ENCODE peak calls at places on chromosomes 2 and 18, in seven cellular contexts. R is NCI-H748 treated with DMSO at 0.1 percent for 48 hours, S is C1 segment of cervical spinal cord, A is D341Med, G is nephron progenitor cell, V is hypothalamus, H is NAMALWA. E is an unnamed sample.

GRCh38 chr2:230640540-230641011 is 72.1 kb upstream of the CAB39 start:
- DNase-seq in G (no peak), A (no peak), V (no peak), R (no peak), H (no peak), S (no peak), E (no peak)

GRCh38 chr2:167293172-167293781 is 405.0 kb downstream of the XIRP2 start:
- DNase-seq in H (no peak), V (no peak), S (peak), A (peak), R (no peak), G (peak), E (peak)

GRCh38 chr18:29271496-29271895 is 1094.6 kb upstream of the CDH2 start:
- DNase-seq in H (no peak), V (no peak), A (no peak), G (no peak), R (no peak), S (no peak), E (no peak)

GRCh38 chr2:206164261-206164862 is 4.7 kb downstream of the EEF1B2 start:
- DNase-seq in S (peak), H (peak), A (no peak), R (peak), G (peak), V (no peak), E (no peak)

GRCh38 chr2:152127628-152128027 is 28.8 kb upstream of the CACNB4 start:
- DNase-seq in G (no peak), H (no peak), A (no peak), S (no peak), R (no peak), V (no peak), E (no peak)

GRCh38 chr2:9150568-9150900 is 56.1 kb upstream of the ASAP2 start:
- DNase-seq in S (no peak), H (no peak), V (no peak), G (no peak), A (no peak), R (no peak), E (no peak)

GRCh38 chr18:77131100-77131651 is 1.4 kb downstream of the MBP start:
- DNase-seq in A (no peak), G (no peak), R (no peak), V (no peak), S (peak), H (peak), E (no peak)

GRCh38 chr2:174522553-174522952 is 35.7 kb upstream of the GPR155 start:
- DNase-seq in S (no peak), R (no peak), A (no peak), V (no peak), G (no peak), H (no peak), E (no peak)

GRCh38 chr2:45647346-45647745 is 4.1 kb upstream of the PRKCE start:
- DNase-seq in R (no peak), G (no peak), V (no peak), A (no peak), S (no peak), H (no peak), E (no peak)

E was measured in posterior cingulate gyrus.